ENCODE peak calls at places on chromosome 3, in ten cellular contexts. Y is kidney tubule cell; A is mammary epithelial cell; L is stimulated activated CD4-positive, alpha-beta T cell treated with anti-CD3 and anti-CD28 coated beads, Interleukin-4, amount 100 ng/mL, for 24 hours; K is H9; P is GM04503; G is MCF 10A; D is germinal center; C is activated CD8-positive, alpha-beta memory T cell treated with anti-CD3 and anti-CD28 coated beads, Interleukin-2, amount 50 U/mL, for 48 hours; T is bronchial epithelial cell. V is an unnamed sample.

GRCh38 chr3:15781637-15782402 is 16.0 kb downstream of the ANKRD28 start:
- DNase-seq in Y (no peak), A (no peak), L (no peak), K (no peak), P (no peak), G (peak), D (no peak), C (no peak), T (peak), V (no peak)

GRCh38 chr3:53259427-53260259 is 3.8 kb upstream of the TKT start:
- DNase-seq in Y (no peak), A (no peak), L (no peak), K (no peak), P (no peak), G (no peak), D (no peak), C (no peak), T (no peak), V (no peak)

GRCh38 chr3:110579841-110580550 is 491.6 kb upstream of the NECTIN3 start:
- DNase-seq in Y (peak), A (no peak), L (no peak), K (no peak), P (peak), G (peak), D (no peak), C (no peak), T (peak), V (no peak)

GRCh38 chr3:197692641-197693040 is 44.1 kb downstream of the RUBCN start:
- DNase-seq in Y (no peak), A (no peak), L (no peak), K (no peak), P (peak), G (peak), D (no peak), C (no peak), T (peak), V (no peak)

GRCh38 chr3:54345976-54346375 is 223.6 kb downstream of the CACNA2D3 start:
- DNase-seq in Y (no peak), A (no peak), L (no peak), K (no peak), P (no peak), G (no peak), D (no peak), C (no peak), T (no peak), V (no peak)

GRCh38 chr3:129854460-129854859 is 39.1 kb downstream of the TMCC1 start:
- DNase-seq in Y (no peak), A (no peak), L (no peak), K (no peak), P (no peak), G (no peak), D (no peak), C (no peak), T (no peak), V (no peak)

GRCh38 chr3:78858165-78858564 is 909.6 kb downstream of the ROBO1 start:
- DNase-seq in Y (no peak), A (no peak), L (no peak), K (no peak), P (no peak), G (no peak), D (no peak), C (no peak), T (no peak), V (no peak)

GRCh38 chr3:50525987-50526386 is 22.6 kb upstream of the CACNA2D2 start:
- DNase-seq in Y (peak), A (peak), L (peak), K (peak), P (no peak), G (peak), D (peak), C (peak), T (peak), V (peak)

GRCh38 chr3:186653984-186654383 is 11.8 kb upstream of the HRG start:
- DNase-seq in Y (no peak), A (no peak), L (no peak), K (peak), P (no peak), G (no peak), D (no peak), C (no peak), T (no peak), V (no peak)

GRCh38 chr3:57596495-57597239 is 477 bp downstream of the ARF4 start:
- DNase-seq in Y (peak), A (peak), L (peak), K (peak), P (peak), G (peak), D (peak), C (peak), T (peak), V (peak)

GRCh38 chr3:181838940-181839914 is 127.5 kb downstream of the SOX2 start:
- DNase-seq in Y (peak), A (no peak), L (no peak), K (no peak), P (no peak), G (no peak), D (peak), C (no peak), T (peak), V (no peak)

GRCh38 chr3:57094606-57095005 is 34.1 kb downstream of the SPATA12 start:
- DNase-seq in Y (no peak), A (no peak), L (no peak), K (no peak), P (peak), G (no peak), D (no peak), C (no peak), T (no peak), V (no peak)

GRCh38 chr3:150922611-150923010 is 17.4 kb upstream of the MINDY4B start:
- DNase-seq in Y (no peak), A (no peak), L (no peak), K (peak), P (no peak), G (peak), D (no peak), C (no peak), T (no peak), V (no peak)

GRCh38 chr3:187737401-187738088 is 7.7 kb downstream of the BCL6 start:
- DNase-seq in Y (peak), A (peak), L (peak), K (peak), P (no peak), G (peak), D (peak), C (peak), T (peak), V (peak)

GRCh38 chr3:122782804-122783203 is 10.8 kb downstream of the HSPBAP1 start:
- DNase-seq in Y (no peak), A (no peak), L (no peak), K (no peak), P (no peak), G (no peak), D (no peak), C (no peak), T (no peak), V (no peak)

GRCh38 chr3:52291508-52292181 is 4.0 kb downstream of the GLYCTK start:
- DNase-seq in Y (no peak), A (no peak), L (peak), K (no peak), P (no peak), G (no peak), D (peak), C (peak), T (no peak), V (no peak)

GRCh38 chr3:8239718-8240698 is 261.6 kb upstream of the LMCD1 start:
- DNase-seq in Y (peak), A (peak), L (peak), K (peak), P (peak), G (peak), D (peak), C (no peak), T (peak), V (no peak)

GRCh38 chr3:148708409-148708808 is 10.7 kb downstream of the AGTR1 start:
- DNase-seq in Y (no peak), A (no peak), L (no peak), K (no peak), P (no peak), G (no peak), D (no peak), C (no peak), T (no peak), V (no peak)

GRCh38 chr3:15933439-15934144 is 135.8 kb upstream of the ANKRD28 start:
- DNase-seq in Y (peak), A (peak), L (no peak), K (no peak), P (no peak), G (peak), D (no peak), C (no peak), T (peak), V (no peak)